ENCODE peak calls at places on chromosomes 13 and 19, in six cellular contexts. One of them, this sample, is unnamed. For H3K4me1, the result is how much of the 10 kb centered on the place peaks cover.

GRCh38 chr13:95231393-95231792 is 69.9 kb downstream of the ABCC4 start:
- DNase-seq in aorta: no peak
- DNase-seq in MM.1S: no peak
- DNase-seq in adipocyte: no peak
- DNase-seq in CD8-positive, alpha-beta memory T cell: no peak
- DNase-seq in H9: no peak
- DNase-seq in this sample: no peak

GRCh38 chr19:35669974-35670373 is 3.7 kb downstream of the UPK1A start:
- DNase-seq in H9: no peak
- DNase-seq in aorta: no peak
- DNase-seq in CD8-positive, alpha-beta memory T cell: no peak
- DNase-seq in MM.1S: no peak
- DNase-seq in adipocyte: no peak
- DNase-seq in this sample: no peak

GRCh38 chr19:33246729-33247440 is 21.2 kb upstream of the SLC7A10 start:
- DNase-seq in CD8-positive, alpha-beta memory T cell: no peak
- DNase-seq in H9: no peak
- DNase-seq in adipocyte: no peak
- DNase-seq in MM.1S: no peak
- DNase-seq in aorta: peak
- DNase-seq in this sample: no peak

GRCh38 chr19:44552324-44552723 is 22.8 kb upstream of the CEACAM20 start:
- DNase-seq in aorta: no peak
- DNase-seq in H9: peak
- DNase-seq in MM.1S: peak
- DNase-seq in adipocyte: peak
- DNase-seq in CD8-positive, alpha-beta memory T cell: no peak
- DNase-seq in this sample: no peak

GRCh38 chr13:45447050-45447661 is 17.6 kb upstream of the COG3 start:
- DNase-seq in H9: no peak
- DNase-seq in MM.1S: no peak
- DNase-seq in CD8-positive, alpha-beta memory T cell: no peak
- DNase-seq in aorta: no peak
- DNase-seq in adipocyte: no peak
- DNase-seq in this sample: no peak

GRCh38 chr19:33472696-33473624 is 48.6 kb downstream of the PEPD start:
- DNase-seq in CD8-positive, alpha-beta memory T cell: no peak
- DNase-seq in H9: no peak
- DNase-seq in aorta: no peak
- DNase-seq in MM.1S: no peak
- DNase-seq in adipocyte: peak
- DNase-seq in this sample: no peak

GRCh38 chr19:35894342-35894741 is 6.0 kb downstream of the NFKBID start:
- DNase-seq in adipocyte: no peak
- DNase-seq in aorta: no peak
- DNase-seq in MM.1S: no peak
- DNase-seq in H9: no peak
- DNase-seq in CD8-positive, alpha-beta memory T cell: no peak
- DNase-seq in this sample: no peak

GRCh38 chr19:4062576-4063368 is 3.9 kb downstream of the ZBTB7A start:
- DNase-seq in aorta: no peak
- DNase-seq in CD8-positive, alpha-beta memory T cell: no peak
- DNase-seq in adipocyte: no peak
- DNase-seq in H9: no peak
- DNase-seq in MM.1S: no peak
- DNase-seq in this sample: no peak

GRCh38 chr13:19591864-19592263 is 30.5 kb upstream of the TPTE2 start:
- DNase-seq in CD8-positive, alpha-beta memory T cell: no peak
- DNase-seq in aorta: no peak
- DNase-seq in MM.1S: no peak
- DNase-seq in adipocyte: no peak
- DNase-seq in H9: no peak
- DNase-seq in this sample: no peak

GRCh38 chr19:1084024-1084868 is 10.9 kb downstream of the POLR2E start:
- DNase-seq in adipocyte: no peak
- DNase-seq in H9: no peak
- DNase-seq in CD8-positive, alpha-beta memory T cell: no peak
- DNase-seq in MM.1S: no peak
- DNase-seq in aorta: no peak
- DNase-seq in this sample: peak

DNA sequence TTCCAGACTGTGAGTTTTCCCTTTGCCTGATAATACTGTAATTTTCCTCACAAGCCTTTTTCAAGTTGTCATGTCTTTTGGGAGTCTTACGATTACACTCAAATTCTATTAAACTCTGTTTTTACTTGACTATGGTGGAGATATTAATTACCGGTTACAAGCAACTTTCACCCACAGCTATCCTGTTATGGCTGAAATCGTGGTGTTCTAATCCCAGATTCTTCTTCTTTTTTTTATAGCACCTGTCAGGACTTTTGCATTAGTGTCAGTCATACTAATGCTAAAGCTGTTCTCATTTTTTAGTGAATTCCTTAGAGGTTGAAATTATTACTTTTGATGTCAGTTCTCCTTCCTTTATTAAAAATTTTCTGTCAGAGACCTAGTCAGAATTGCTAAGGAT is 187.8 kb upstream of the CSNK1A1L start:
- DNase-seq in H9: no peak
- DNase-seq in MM.1S: no peak
- DNase-seq in CD8-positive, alpha-beta memory T cell: no peak
- DNase-seq in adipocyte: no peak
- DNase-seq in aorta: no peak
- DNase-seq in this sample: no peak
- H3K4me1 ChIP-seq in H9: under half
- H3K4me1 ChIP-seq in MM.1S: under half
- H3K4me1 ChIP-seq in CD8-positive, alpha-beta memory T cell: under half
- H3K4me1 ChIP-seq in adipocyte: under half
- H3K4me1 ChIP-seq in aorta: under half
- H3K4me1 ChIP-seq in this sample: under half

GRCh38 chr19:15330801-15331418 is 1.4 kb downstream of the BRD4 start:
- DNase-seq in adipocyte: peak
- DNase-seq in MM.1S: no peak
- DNase-seq in aorta: no peak
- DNase-seq in CD8-positive, alpha-beta memory T cell: peak
- DNase-seq in H9: no peak
- DNase-seq in this sample: no peak
- H3K4me1 ChIP-seq in adipocyte: under half
- H3K4me1 ChIP-seq in MM.1S: under half
- H3K4me1 ChIP-seq in aorta: under half
- H3K4me1 ChIP-seq in CD8-positive, alpha-beta memory T cell: under half
- H3K4me1 ChIP-seq in H9: under half
- H3K4me1 ChIP-seq in this sample: half or more

DNA sequence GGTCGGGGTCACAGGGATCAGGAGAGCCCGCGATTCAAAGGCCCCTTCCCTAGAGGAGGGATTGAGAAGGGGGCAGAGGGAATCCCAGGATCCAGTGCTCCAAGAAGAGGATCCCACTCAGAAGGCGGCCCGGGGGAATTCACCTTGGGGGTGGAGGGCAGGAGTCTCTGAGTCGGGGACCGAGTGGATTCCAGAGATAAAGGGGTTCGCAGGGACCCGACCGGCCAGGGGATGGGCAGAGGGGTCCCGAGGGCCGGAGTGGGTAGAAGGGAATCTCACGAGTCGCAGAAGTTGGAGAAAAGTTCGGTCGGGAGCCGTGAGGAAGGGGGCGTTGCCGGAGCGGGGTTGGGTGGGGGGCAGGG is 261 bp downstream of the PRKD2 start:
- DNase-seq in CD8-positive, alpha-beta memory T cell: no peak
- DNase-seq in H9: no peak
- DNase-seq in aorta: no peak
- DNase-seq in adipocyte: peak
- DNase-seq in MM.1S: no peak
- DNase-seq in this sample: no peak
- H3K4me1 ChIP-seq in CD8-positive, alpha-beta memory T cell: under half
- H3K4me1 ChIP-seq in H9: under half
- H3K4me1 ChIP-seq in aorta: under half
- H3K4me1 ChIP-seq in adipocyte: under half
- H3K4me1 ChIP-seq in MM.1S: under half
- H3K4me1 ChIP-seq in this sample: under half

GRCh38 chr19:42115219-42115618 is 17.0 kb downstream of the POU2F2 start:
- DNase-seq in H9: no peak
- DNase-seq in MM.1S: no peak
- DNase-seq in adipocyte: no peak
- DNase-seq in aorta: no peak
- DNase-seq in CD8-positive, alpha-beta memory T cell: no peak
- DNase-seq in this sample: no peak

GRCh38 chr19:42114412-42114811 is 17.8 kb downstream of the POU2F2 start:
- DNase-seq in adipocyte: no peak
- DNase-seq in H9: peak
- DNase-seq in MM.1S: peak
- DNase-seq in CD8-positive, alpha-beta memory T cell: no peak
- DNase-seq in aorta: no peak
- DNase-seq in this sample: peak

GRCh38 chr19:42117076-42117475 is 15.2 kb downstream of the POU2F2 start:
- DNase-seq in MM.1S: no peak
- DNase-seq in H9: no peak
- DNase-seq in adipocyte: no peak
- DNase-seq in CD8-positive, alpha-beta memory T cell: no peak
- DNase-seq in aorta: no peak
- DNase-seq in this sample: no peak

GRCh38 chr19:42116308-42117075 is 15.8 kb downstream of the POU2F2 start:
- DNase-seq in MM.1S: no peak
- DNase-seq in CD8-positive, alpha-beta memory T cell: no peak
- DNase-seq in H9: no peak
- DNase-seq in aorta: no peak
- DNase-seq in adipocyte: no peak
- DNase-seq in this sample: no peak

GRCh38 chr19:42115705-42116104 is 16.5 kb downstream of the POU2F2 start:
- DNase-seq in CD8-positive, alpha-beta memory T cell: no peak
- DNase-seq in H9: no peak
- DNase-seq in MM.1S: no peak
- DNase-seq in adipocyte: no peak
- DNase-seq in aorta: no peak
- DNase-seq in this sample: peak
- H3K4me1 ChIP-seq in CD8-positive, alpha-beta memory T cell: under half
- H3K4me1 ChIP-seq in H9: under half
- H3K4me1 ChIP-seq in MM.1S: under half
- H3K4me1 ChIP-seq in adipocyte: under half
- H3K4me1 ChIP-seq in aorta: under half
- H3K4me1 ChIP-seq in this sample: under half

This sample was measured in CD4-positive, alpha-beta memory T cell.